ENCODE peak calls at places on chromosome 13, in six cellular contexts. One of them, this sample, is unnamed.

GRCh38 chr13:34869737-34870136 is 72.3 kb upstream of the NBEA start:
- DNase-seq in heart left ventricle: no peak
- DNase-seq in endothelial cell: no peak
- DNase-seq in adrenal gland: no peak
- DNase-seq in fibroblast of pulmonary artery: no peak
- DNase-seq in GM23338: no peak
- DNase-seq in this sample: no peak

GRCh38 chr13:36418022-36418805 is 14.1 kb upstream of the CCNA1 start:
- DNase-seq in GM23338: peak; percentile 9
- DNase-seq in adrenal gland: no peak
- DNase-seq in heart left ventricle: no peak
- DNase-seq in fibroblast of pulmonary artery: peak; percentile 77
- DNase-seq in endothelial cell: no peak
- DNase-seq in this sample: no peak

GRCh38 chr13:48500652-48501197 is 32.2 kb downstream of the RCBTB2 start:
- DNase-seq in heart left ventricle: no peak
- DNase-seq in fibroblast of pulmonary artery: peak; percentile 91
- DNase-seq in GM23338: peak; percentile 19
- DNase-seq in endothelial cell: no peak
- DNase-seq in adrenal gland: no peak
- DNase-seq in this sample: no peak

GRCh38 chr13:98328511-98328910 is 151.4 kb upstream of the RNF113B start:
- DNase-seq in heart left ventricle: no peak
- DNase-seq in adrenal gland: no peak
- DNase-seq in endothelial cell: no peak
- DNase-seq in GM23338: no peak
- DNase-seq in fibroblast of pulmonary artery: no peak
- DNase-seq in this sample: no peak

GRCh38 chr13:79810671-79811070 is 329.7 kb downstream of the NDFIP2 start:
- DNase-seq in GM23338: peak; percentile 72
- DNase-seq in heart left ventricle: no peak
- DNase-seq in adrenal gland: no peak
- DNase-seq in fibroblast of pulmonary artery: peak; percentile 62
- DNase-seq in endothelial cell: no peak
- DNase-seq in this sample: no peak

GRCh38 chr13:110307697-110308376 is 753 bp downstream of the COL4A2 start:
- DNase-seq in GM23338: peak; percentile 43
- DNase-seq in fibroblast of pulmonary artery: no peak
- DNase-seq in adrenal gland: no peak
- DNase-seq in endothelial cell: no peak
- DNase-seq in heart left ventricle: no peak
- DNase-seq in this sample: no peak

GRCh38 chr13:110616103-110617101 is 1.1 kb downstream of the NAXD start:
- DNase-seq in fibroblast of pulmonary artery: peak; percentile 38
- DNase-seq in adrenal gland: peak; percentile 64
- DNase-seq in heart left ventricle: peak; percentile 51
- DNase-seq in GM23338: peak; percentile 51
- DNase-seq in endothelial cell: no peak
- DNase-seq in this sample: no peak

GRCh38 chr13:54980651-54981050 is 1952.0 kb downstream of the OLFM4 start:
- DNase-seq in fibroblast of pulmonary artery: no peak
- DNase-seq in GM23338: no peak
- DNase-seq in heart left ventricle: no peak
- DNase-seq in adrenal gland: no peak
- DNase-seq in endothelial cell: no peak
- DNase-seq in this sample: no peak

GRCh38 chr13:35475131-35475959 is 1.1 kb downstream of the MAB21L1 start:
- DNase-seq in GM23338: peak; percentile 75
- DNase-seq in endothelial cell: peak; percentile 46
- DNase-seq in fibroblast of pulmonary artery: peak; percentile 14
- DNase-seq in adrenal gland: peak; percentile 46
- DNase-seq in heart left ventricle: peak; percentile 44
- DNase-seq in this sample: peak; percentile 69

GRCh38 chr13:93305886-93306285 is 79.3 kb downstream of the GPC6 start:
- DNase-seq in endothelial cell: no peak
- DNase-seq in adrenal gland: no peak
- DNase-seq in GM23338: no peak
- DNase-seq in fibroblast of pulmonary artery: no peak
- DNase-seq in heart left ventricle: no peak
- DNase-seq in this sample: no peak

GRCh38 chr13:88005188-88005587 is 334.0 kb downstream of the SLITRK5 start:
- DNase-seq in endothelial cell: no peak
- DNase-seq in GM23338: no peak
- DNase-seq in adrenal gland: no peak
- DNase-seq in heart left ventricle: no peak
- DNase-seq in fibroblast of pulmonary artery: no peak
- DNase-seq in this sample: no peak

This sample was measured in Right ventricle myocardium inferior.